ENCODE peak calls at places on chromosomes 6 and 20, in five cellular contexts. One of them, this sample, is unnamed. For H3K4me1, the result is how much of the 10 kb centered on the place peaks cover.

GRCh38 chr20:18005170-18005989 is 36.6 kb downstream of the MGME1 start:
- DNase-seq in tibial artery: no peak
- DNase-seq in mammary epithelial cell: no peak
- DNase-seq in esophagus squamous epithelium: no peak
- DNase-seq in left ventricle myocardium inferior: no peak
- DNase-seq in this sample: no peak

GRCh38 chr20:42272516-42272915 is 654.3 kb upstream of the CHD6 start:
- DNase-seq in tibial artery: no peak
- DNase-seq in mammary epithelial cell: no peak
- DNase-seq in esophagus squamous epithelium: no peak
- DNase-seq in left ventricle myocardium inferior: no peak
- DNase-seq in this sample: no peak

GRCh38 chr6:143784316-143784715 is 58.8 kb upstream of the LTV1 start:
- DNase-seq in tibial artery: no peak
- DNase-seq in mammary epithelial cell: no peak
- DNase-seq in esophagus squamous epithelium: no peak
- DNase-seq in left ventricle myocardium inferior: no peak
- DNase-seq in this sample: peak

GRCh38 chr6:1311400-1312192 is at the start of gene FOXQ1:
- DNase-seq in tibial artery: no peak
- DNase-seq in mammary epithelial cell: peak
- DNase-seq in esophagus squamous epithelium: no peak
- DNase-seq in left ventricle myocardium inferior: no peak
- DNase-seq in this sample: no peak

GRCh38 chr6:159257846-159258245 is 88.6 kb downstream of the FNDC1 start:
- DNase-seq in tibial artery: no peak
- DNase-seq in mammary epithelial cell: peak
- DNase-seq in esophagus squamous epithelium: no peak
- DNase-seq in left ventricle myocardium inferior: no peak
- DNase-seq in this sample: peak

GRCh38 chr6:12017263-12017662 is 5.2 kb downstream of the HIVEP1 start:
- DNase-seq in tibial artery: no peak
- DNase-seq in mammary epithelial cell: no peak
- DNase-seq in esophagus squamous epithelium: no peak
- DNase-seq in left ventricle myocardium inferior: no peak
- DNase-seq in this sample: no peak

GRCh38 chr6:90123796-90124195 is 172.8 kb downstream of the BACH2 start:
- DNase-seq in tibial artery: no peak
- DNase-seq in mammary epithelial cell: no peak
- DNase-seq in esophagus squamous epithelium: no peak
- DNase-seq in left ventricle myocardium inferior: no peak
- DNase-seq in this sample: peak

GRCh38 chr20:62822788-62823651 is 6.2 kb downstream of the COL9A3 start:
- DNase-seq in tibial artery: no peak
- DNase-seq in mammary epithelial cell: no peak
- DNase-seq in esophagus squamous epithelium: no peak
- DNase-seq in left ventricle myocardium inferior: no peak
- DNase-seq in this sample: no peak

GRCh38 chr6:143965503-143966171 is 42.4 kb downstream of the PLAGL1 start:
- DNase-seq in tibial artery: no peak
- DNase-seq in mammary epithelial cell: peak
- DNase-seq in esophagus squamous epithelium: no peak
- DNase-seq in left ventricle myocardium inferior: no peak
- DNase-seq in this sample: peak

GRCh38 chr20:63471719-63472158 is 716 bp downstream of the KCNQ2 start:
- DNase-seq in tibial artery: no peak
- DNase-seq in mammary epithelial cell: no peak
- DNase-seq in esophagus squamous epithelium: no peak
- DNase-seq in left ventricle myocardium inferior: no peak
- DNase-seq in this sample: no peak

GRCh38 chr6:107625264-107625663 is 135.3 kb downstream of the SOBP start:
- DNase-seq in tibial artery: no peak
- DNase-seq in mammary epithelial cell: no peak
- DNase-seq in esophagus squamous epithelium: no peak
- DNase-seq in left ventricle myocardium inferior: no peak
- DNase-seq in this sample: no peak

GRCh38 chr20:37345339-37346231 is at the start of gene SRC:
- DNase-seq in tibial artery: peak
- DNase-seq in mammary epithelial cell: peak
- DNase-seq in esophagus squamous epithelium: no peak
- DNase-seq in left ventricle myocardium inferior: peak
- DNase-seq in this sample: peak

GRCh38 chr20:21548390-21549035 is 34.6 kb upstream of the NKX2-2 start:
- DNase-seq in tibial artery: no peak
- DNase-seq in mammary epithelial cell: no peak
- DNase-seq in esophagus squamous epithelium: no peak
- DNase-seq in left ventricle myocardium inferior: no peak
- DNase-seq in this sample: no peak

GRCh38 chr20:15582146-15582776 is 991.0 kb downstream of the KIF16B start:
- DNase-seq in tibial artery: no peak
- DNase-seq in mammary epithelial cell: peak
- DNase-seq in esophagus squamous epithelium: no peak
- DNase-seq in left ventricle myocardium inferior: no peak
- DNase-seq in this sample: no peak

GRCh38 chr20:21303872-21304586 is 898 bp downstream of the XRN2 start:
- DNase-seq in tibial artery: no peak
- DNase-seq in mammary epithelial cell: no peak
- DNase-seq in esophagus squamous epithelium: no peak
- DNase-seq in left ventricle myocardium inferior: no peak
- DNase-seq in this sample: no peak

GRCh38 chr6:43807228-43808061 is 37.4 kb downstream of the VEGFA start:
- DNase-seq in tibial artery: no peak
- DNase-seq in mammary epithelial cell: no peak
- DNase-seq in esophagus squamous epithelium: no peak
- DNase-seq in left ventricle myocardium inferior: no peak
- DNase-seq in this sample: no peak

GRCh38 chr6:136095961-136096360 is 154.2 kb downstream of the MTFR2 start:
- DNase-seq in tibial artery: peak
- DNase-seq in mammary epithelial cell: no peak
- DNase-seq in esophagus squamous epithelium: no peak
- DNase-seq in left ventricle myocardium inferior: peak
- DNase-seq in this sample: no peak

GRCh38 chr6:156423829-156424228 is 353.3 kb upstream of the ARID1B start:
- DNase-seq in tibial artery: no peak
- DNase-seq in mammary epithelial cell: no peak
- DNase-seq in esophagus squamous epithelium: no peak
- DNase-seq in left ventricle myocardium inferior: no peak
- DNase-seq in this sample: no peak

GRCh38 chr6:17431581-17431980 is 38.2 kb downstream of the CAP2 start:
- DNase-seq in tibial artery: no peak
- DNase-seq in mammary epithelial cell: no peak
- DNase-seq in esophagus squamous epithelium: no peak
- DNase-seq in left ventricle myocardium inferior: no peak
- DNase-seq in this sample: peak

GRCh38 chr6:133886104-133886503 is 2.8 kb upstream of the TCF21 start:
- DNase-seq in tibial artery: no peak
- DNase-seq in mammary epithelial cell: no peak
- DNase-seq in esophagus squamous epithelium: no peak
- DNase-seq in left ventricle myocardium inferior: no peak
- DNase-seq in this sample: no peak

GRCh38 chr6:6834356-6835342 is 246.1 kb downstream of the LY86 start:
- DNase-seq in tibial artery: no peak
- DNase-seq in mammary epithelial cell: peak
- DNase-seq in esophagus squamous epithelium: no peak
- DNase-seq in left ventricle myocardium inferior: no peak
- DNase-seq in this sample: no peak

GRCh38 chr6:117536317-117536716 is 53.8 kb downstream of the DCBLD1 start:
- DNase-seq in tibial artery: no peak
- DNase-seq in mammary epithelial cell: no peak
- DNase-seq in esophagus squamous epithelium: no peak
- DNase-seq in left ventricle myocardium inferior: no peak
- DNase-seq in this sample: peak

GRCh38 chr6:117542493-117542892 is 59.8 kb downstream of the GOPC start:
- DNase-seq in tibial artery: no peak
- DNase-seq in mammary epithelial cell: peak
- DNase-seq in esophagus squamous epithelium: no peak
- DNase-seq in left ventricle myocardium inferior: no peak
- DNase-seq in this sample: no peak

GRCh38 chr6:117544725-117545124 is 57.6 kb downstream of the GOPC start:
- DNase-seq in tibial artery: no peak
- DNase-seq in mammary epithelial cell: no peak
- DNase-seq in esophagus squamous epithelium: no peak
- DNase-seq in left ventricle myocardium inferior: no peak
- DNase-seq in this sample: no peak

GRCh38 chr6:117538615-117539014 is 56.1 kb downstream of the DCBLD1 start:
- DNase-seq in tibial artery: no peak
- DNase-seq in mammary epithelial cell: no peak
- DNase-seq in esophagus squamous epithelium: no peak
- DNase-seq in left ventricle myocardium inferior: no peak
- DNase-seq in this sample: no peak

DNA sequence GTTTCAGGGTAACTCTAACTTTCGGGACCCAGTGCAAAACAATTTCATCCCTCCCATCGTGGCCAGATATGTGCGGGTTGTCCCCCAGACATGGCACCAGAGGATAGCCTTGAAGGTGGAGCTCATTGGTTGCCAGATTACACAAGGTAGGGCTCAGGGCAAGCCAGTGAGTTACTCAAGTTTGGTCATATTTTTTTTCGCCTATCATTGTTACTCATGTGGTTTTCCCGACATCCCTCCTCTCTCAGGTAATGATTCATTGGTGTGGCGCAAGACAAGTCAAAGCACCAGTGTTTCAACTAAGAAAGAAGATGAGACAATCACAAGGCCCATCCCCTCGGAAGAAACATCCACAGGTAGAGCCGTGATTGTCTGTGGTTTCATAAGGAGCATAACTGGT is 58.2 kb downstream of the DCBLD1 start:
- DNase-seq in tibial artery: no peak
- DNase-seq in mammary epithelial cell: peak
- DNase-seq in esophagus squamous epithelium: no peak
- DNase-seq in left ventricle myocardium inferior: no peak
- DNase-seq in this sample: no peak
- H3K4me1 ChIP-seq in tibial artery: under half
- H3K4me1 ChIP-seq in mammary epithelial cell: under half
- H3K4me1 ChIP-seq in esophagus squamous epithelium: under half
- H3K4me1 ChIP-seq in left ventricle myocardium inferior: under half
- H3K4me1 ChIP-seq in this sample: under half

GRCh38 chr20:59827138-59828056 is 106.0 kb downstream of the SYCP2 start:
- DNase-seq in tibial artery: no peak
- DNase-seq in mammary epithelial cell: no peak
- DNase-seq in esophagus squamous epithelium: no peak
- DNase-seq in left ventricle myocardium inferior: no peak
- DNase-seq in this sample: no peak

GRCh38 chr20:59825563-59825920 is 107.9 kb downstream of the SYCP2 start:
- DNase-seq in tibial artery: no peak
- DNase-seq in mammary epithelial cell: no peak
- DNase-seq in esophagus squamous epithelium: no peak
- DNase-seq in left ventricle myocardium inferior: no peak
- DNase-seq in this sample: no peak

GRCh38 chr20:59823860-59824259 is 109.6 kb downstream of the SYCP2 start:
- DNase-seq in tibial artery: no peak
- DNase-seq in mammary epithelial cell: no peak
- DNase-seq in esophagus squamous epithelium: no peak
- DNase-seq in left ventricle myocardium inferior: no peak
- DNase-seq in this sample: no peak

GRCh38 chr20:59824711-59825562 is 108.5 kb downstream of the SYCP2 start:
- DNase-seq in tibial artery: no peak
- DNase-seq in mammary epithelial cell: no peak
- DNase-seq in esophagus squamous epithelium: no peak
- DNase-seq in left ventricle myocardium inferior: no peak
- DNase-seq in this sample: no peak

GRCh38 chr20:59825944-59826759 is 107.3 kb downstream of the SYCP2 start:
- DNase-seq in tibial artery: peak
- DNase-seq in mammary epithelial cell: peak
- DNase-seq in esophagus squamous epithelium: no peak
- DNase-seq in left ventricle myocardium inferior: no peak
- DNase-seq in this sample: no peak
- H3K4me3 ChIP-seq in tibial artery: no peak
- H3K4me3 ChIP-seq in mammary epithelial cell: no peak
- H3K4me3 ChIP-seq in esophagus squamous epithelium: no peak
- H3K4me3 ChIP-seq in left ventricle myocardium inferior: no peak
- H3K4me3 ChIP-seq in this sample: no peak

DNA sequence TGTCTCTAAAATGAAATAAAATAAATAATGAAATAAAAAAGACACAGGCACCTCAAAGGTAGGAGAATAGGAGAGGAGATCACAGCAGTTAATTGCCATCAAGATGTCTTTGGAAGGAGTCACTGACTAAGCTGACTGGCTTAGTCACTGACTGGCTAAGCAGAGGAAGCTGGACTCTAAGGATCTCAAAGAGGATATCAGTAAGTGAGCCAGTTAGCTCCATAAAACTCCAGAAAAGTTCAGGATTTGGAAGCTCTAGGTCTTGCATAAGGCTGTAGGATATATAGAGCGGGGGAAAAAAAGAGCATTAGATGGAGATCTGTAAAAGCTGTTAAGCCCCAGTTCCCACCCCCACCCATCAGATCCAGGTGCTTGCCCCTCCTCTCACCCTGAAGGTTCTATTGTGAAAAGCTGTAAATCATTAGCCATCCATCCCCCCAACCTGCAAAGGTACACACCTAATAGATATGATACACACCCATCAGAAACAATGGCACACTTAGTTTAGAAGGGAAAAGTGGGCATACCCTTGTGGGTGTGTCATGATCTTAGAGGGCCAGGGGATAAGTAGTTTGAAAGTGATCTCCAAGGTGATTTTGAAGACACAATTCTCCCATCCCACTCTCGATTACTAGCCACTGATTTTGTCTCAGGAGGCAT is 32.2 kb downstream of the CARMIL1 start:
- DNase-seq in tibial artery: no peak
- DNase-seq in mammary epithelial cell: peak
- DNase-seq in esophagus squamous epithelium: no peak
- DNase-seq in left ventricle myocardium inferior: no peak
- DNase-seq in this sample: peak
- H3K4me1 ChIP-seq in tibial artery: under half
- H3K4me1 ChIP-seq in mammary epithelial cell: under half
- H3K4me1 ChIP-seq in esophagus squamous epithelium: under half
- H3K4me1 ChIP-seq in left ventricle myocardium inferior: half or more
- H3K4me1 ChIP-seq in this sample: under half

GRCh38 chr6:10382322-10382721 is 32.6 kb downstream of the TFAP2A start:
- DNase-seq in tibial artery: no peak
- DNase-seq in mammary epithelial cell: no peak
- DNase-seq in esophagus squamous epithelium: no peak
- DNase-seq in left ventricle myocardium inferior: no peak
- DNase-seq in this sample: no peak

GRCh38 chr6:10382728-10383127 is 32.1 kb downstream of the TFAP2A start:
- DNase-seq in tibial artery: no peak
- DNase-seq in mammary epithelial cell: no peak
- DNase-seq in esophagus squamous epithelium: no peak
- DNase-seq in left ventricle myocardium inferior: no peak
- DNase-seq in this sample: no peak

GRCh38 chr6:10381133-10381829 is 33.6 kb downstream of the TFAP2A start:
- DNase-seq in tibial artery: no peak
- DNase-seq in mammary epithelial cell: no peak
- DNase-seq in esophagus squamous epithelium: no peak
- DNase-seq in left ventricle myocardium inferior: no peak
- DNase-seq in this sample: no peak

GRCh38 chr6:10383312-10384063 is 31.4 kb downstream of the TFAP2A start:
- DNase-seq in tibial artery: no peak
- DNase-seq in mammary epithelial cell: peak
- DNase-seq in esophagus squamous epithelium: no peak
- DNase-seq in left ventricle myocardium inferior: no peak
- DNase-seq in this sample: no peak

DNA sequence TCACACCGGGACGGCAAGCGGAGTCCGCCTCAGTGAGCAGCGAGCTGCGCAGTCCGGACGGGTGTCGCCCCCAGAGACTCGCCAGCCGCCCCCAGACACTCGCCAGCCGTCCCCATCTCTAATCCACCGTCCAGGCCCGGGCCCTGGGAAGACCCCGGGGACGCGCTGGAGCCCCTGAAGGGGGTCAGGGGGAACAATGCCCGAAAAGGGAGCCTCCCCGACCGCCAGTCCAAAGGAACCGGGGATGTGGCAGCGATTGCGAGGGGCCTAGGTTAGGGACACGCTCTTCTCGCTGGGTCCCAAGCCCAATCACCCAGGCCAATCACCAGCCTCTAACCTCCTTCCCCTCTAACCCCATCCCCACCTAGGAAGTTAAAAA is 33.1 kb downstream of the TFAP2A start:
- DNase-seq in tibial artery: no peak
- DNase-seq in mammary epithelial cell: no peak
- DNase-seq in esophagus squamous epithelium: no peak
- DNase-seq in left ventricle myocardium inferior: no peak
- DNase-seq in this sample: no peak
- H3K4me3 ChIP-seq in tibial artery: no peak
- H3K4me3 ChIP-seq in mammary epithelial cell: no peak
- H3K4me3 ChIP-seq in esophagus squamous epithelium: no peak
- H3K4me3 ChIP-seq in left ventricle myocardium inferior: no peak
- H3K4me3 ChIP-seq in this sample: no peak

This sample was measured in astrocyte.